ENCODE peak calls at places on chromosome 1, in five cellular contexts. K, C, P, M and O are unnamed samples.

GRCh38 chr1:94514095-94514727 is 27.3 kb downstream of the F3 start:
- DNase-seq in P (no peak), M (peak; percentile 46), K (peak; percentile 7), C (no peak), O (no peak)

GRCh38 chr1:42965339-42965738 is 6.7 kb upstream of the SLC2A1 start:
- DNase-seq in C (no peak), M (no peak), K (no peak), P (no peak), O (no peak)

GRCh38 chr1:17908945-17909344 is 153.8 kb downstream of the ACTL8 start:
- DNase-seq in P (no peak), M (no peak), C (no peak), K (no peak), O (no peak)

GRCh38 chr1:54857741-54858665 is 29.0 kb downstream of the DHCR24 start:
- DNase-seq in P (no peak), C (peak; percentile 63), K (no peak), M (peak; percentile 37), O (peak; percentile 74)

GRCh38 chr1:114428083-114428754 is 82.8 kb downstream of the TRIM33 start:
- DNase-seq in P (no peak), K (no peak), M (no peak), C (peak; percentile 2), O (peak; percentile 28)

GRCh38 chr1:32885691-32886011 is 640 bp upstream of the HPCA start:
- DNase-seq in K (no peak), M (no peak), C (no peak), P (no peak), O (no peak)

GRCh38 chr1:231519166-231519565 is 9.3 kb upstream of the TSNAX start:
- DNase-seq in C (no peak), M (no peak), K (no peak), P (no peak), O (no peak)

GRCh38 chr1:247360991-247361721 is 29.5 kb upstream of the ZNF496 start:
- DNase-seq in K (no peak), P (no peak), M (no peak), C (no peak), O (peak; percentile 46)

GRCh38 chr1:55670331-55671082 is 455.3 kb upstream of the USP24 start:
- DNase-seq in M (no peak), K (no peak), C (peak; percentile 66), P (no peak), O (no peak)

GRCh38 chr1:19981507-19982312 is 2.3 kb upstream of the PLA2G2A start:
- DNase-seq in P (peak; percentile 32), C (no peak), M (no peak), K (no peak), O (no peak)

GRCh38 chr1:109170051-109170775 is 43.5 kb upstream of the SARS1 start:
- DNase-seq in K (no peak), P (no peak), C (no peak), M (peak; percentile 48), O (peak; percentile 46)

GRCh38 chr1:41963636-41964035 is 44.9 kb upstream of the HIVEP3 start:
- DNase-seq in P (no peak), K (no peak), M (no peak), C (no peak), O (peak; percentile 39)

GRCh38 chr1:35097224-35097623 is 18.0 kb downstream of the ZMYM1 start:
- DNase-seq in M (no peak), C (peak; percentile 44), P (no peak), K (no peak), O (peak; percentile 44)

GRCh38 chr1:183926978-183927377 is 110.5 kb downstream of the COLGALT2 start:
- DNase-seq in C (no peak), P (no peak), M (no peak), K (no peak), O (peak; percentile 75)

GRCh38 chr1:110544753-110545152 is 25.8 kb upstream of the KCNA10 start:
- DNase-seq in P (no peak), K (no peak), C (no peak), M (no peak), O (no peak)

GRCh38 chr1:1348420-1349255 is 580 bp downstream of the DVL1 start:
- DNase-seq in P (no peak), M (no peak), C (no peak), K (no peak), O (peak; percentile 61)

GRCh38 chr1:83845437-83846071 is 153.4 kb downstream of the TTLL7 start:
- DNase-seq in P (no peak), M (no peak), C (peak; percentile 79), K (no peak), O (peak; percentile 12)

GRCh38 chr1:202967684-202968281 is 726 bp upstream of the CYB5R1 start:
- DNase-seq in P (no peak), M (peak; percentile 2), K (no peak), C (no peak), O (peak; percentile 20)

GRCh38 chr1:153422450-153423068 is 6.2 kb downstream of the S100A7A start:
- DNase-seq in P (peak; percentile 59), K (peak; percentile 45), C (peak; percentile 34), M (peak; percentile 50), O (peak; percentile 55)

GRCh38 chr1:234842726-234843641 is 233.0 kb upstream of the IRF2BP2 start:
- DNase-seq in C (no peak), M (no peak), P (no peak), K (no peak), O (no peak)

GRCh38 chr1:199202331-199202730 is 563.5 kb downstream of the PTPRC start:
- DNase-seq in M (no peak), C (no peak), P (no peak), K (no peak), O (no peak)

GRCh38 chr1:174726167-174726879 is 273.4 kb upstream of the CACYBP start:
- DNase-seq in C (peak; percentile 39), M (peak; percentile 15), K (peak; percentile 8), P (no peak), O (peak; percentile 49)

GRCh38 chr1:153384996-153385580 is 5.8 kb downstream of the S100A8 start:
- DNase-seq in P (no peak), M (no peak), C (no peak), K (no peak), O (no peak)

GRCh38 chr1:119331915-119332314 is 36.7 kb upstream of the HAO2 start:
- DNase-seq in P (no peak), K (no peak), M (no peak), C (no peak), O (no peak)

GRCh38 chr1:167668108-167668507 is 38.1 kb downstream of the RCSD1 start:
- DNase-seq in K (no peak), P (no peak), C (no peak), M (no peak), O (no peak)

GRCh38 chr1:6928106-6928885 is 143.0 kb downstream of the CAMTA1 start:
- DNase-seq in K (no peak), P (no peak), M (no peak), C (no peak), O (no peak)

GRCh38 chr1:7375329-7375728 is 395.8 kb upstream of the VAMP3 start:
- DNase-seq in P (peak; percentile 34), K (no peak), M (no peak), C (no peak), O (no peak)

GRCh38 chr1:51916587-51917405 is 38.3 kb upstream of the NRDC start:
- DNase-seq in C (no peak), P (no peak), K (no peak), M (peak; percentile 63), O (peak; percentile 43)

GRCh38 chr1:179807691-179808485 is 64.8 kb downstream of the FAM163A start:
- DNase-seq in K (no peak), C (no peak), P (no peak), M (peak; percentile 27), O (peak; percentile 98)

GRCh38 chr1:240598602-240599001 is 13.4 kb downstream of the GREM2 start:
- DNase-seq in K (no peak), C (no peak), M (no peak), P (no peak), O (no peak)

GRCh38 chr1:36438715-36439114 is 11.5 kb downstream of the OSCP1 start:
- DNase-seq in C (no peak), K (no peak), P (no peak), M (no peak), O (no peak)